ENCODE peak calls at places on chromosome 2, in six cellular contexts. I, B, F, J, X and M are unnamed samples.

GRCh38 chr2:16038586-16038985 is 98.2 kb downstream of the MYCN start:
- DNase-seq in I (no peak), B (no peak), F (no peak), J (no peak), X (no peak), M (no peak)

GRCh38 chr2:85254540-85255261 is 73.1 kb downstream of the TGOLN2 start:
- DNase-seq in I (no peak), B (no peak), F (no peak), J (no peak), X (no peak), M (no peak)

GRCh38 chr2:127047716-127048617 is 59.0 kb downstream of the BIN1 start:
- DNase-seq in I (no peak), B (no peak), F (no peak), J (no peak), X (no peak), M (no peak)

GRCh38 chr2:30225131-30225762 is 6.1 kb upstream of the LBH start:
- DNase-seq in I (peak; percentile 23), B (no peak), F (no peak), J (no peak), X (no peak), M (no peak)

GRCh38 chr2:147648471-147648870 is 196.4 kb upstream of the ACVR2A start:
- DNase-seq in I (no peak), B (no peak), F (no peak), J (no peak), X (no peak), M (no peak)

GRCh38 chr2:160582481-160583161 is 89.0 kb upstream of the RBMS1 start:
- DNase-seq in I (peak; percentile 74), B (peak; percentile 15), F (peak; percentile 34), J (no peak), X (no peak), M (peak; percentile 5)

GRCh38 chr2:221444106-221444505 is 128.0 kb downstream of the EPHA4 start:
- DNase-seq in I (peak; percentile 72), B (no peak), F (peak; percentile 14), J (no peak), X (no peak), M (no peak)

GRCh38 chr2:152453129-152453642 is 118.2 kb downstream of the FMNL2 start:
- DNase-seq in I (no peak), B (no peak), F (no peak), J (no peak), X (peak; percentile 63), M (peak; percentile 84)

GRCh38 chr2:23053580-23053979 is 331.4 kb upstream of the KLHL29 start:
- DNase-seq in I (no peak), B (no peak), F (no peak), J (no peak), X (no peak), M (no peak)

GRCh38 chr2:11778923-11779757 is 32.7 kb downstream of the LPIN1 start:
- DNase-seq in I (peak; percentile 36), B (peak; percentile 34), F (peak; percentile 73), J (peak; percentile 53), X (no peak), M (peak; percentile 82)

GRCh38 chr2:98460573-98461560 is 16.2 kb downstream of the INPP4A start:
- DNase-seq in I (no peak), B (no peak), F (no peak), J (no peak), X (no peak), M (no peak)

GRCh38 chr2:241094924-241095420 is 7.1 kb downstream of the MTERF4 start:
- DNase-seq in I (no peak), B (no peak), F (no peak), J (no peak), X (no peak), M (no peak)

GRCh38 chr2:148813603-148814065 is 61.4 kb upstream of the KIF5C start:
- DNase-seq in I (no peak), B (no peak), F (peak; percentile 16), J (no peak), X (peak; percentile 94), M (no peak)

GRCh38 chr2:106115250-106115649 is 78.9 kb downstream of the UXS1 start:
- DNase-seq in I (peak; percentile 77), B (no peak), F (peak; percentile 59), J (no peak), X (no peak), M (no peak)

GRCh38 chr2:188970201-188970600 is 4.0 kb upstream of the COL3A1 start:
- DNase-seq in I (no peak), B (no peak), F (no peak), J (no peak), X (no peak), M (no peak)

GRCh38 chr2:221961561-221961960 is 337.2 kb downstream of the PAX3 start:
- DNase-seq in I (no peak), B (no peak), F (no peak), J (no peak), X (no peak), M (no peak)

GRCh38 chr2:151996243-151997003 is 102.4 kb downstream of the CACNB4 start:
- DNase-seq in I (no peak), B (no peak), F (no peak), J (no peak), X (no peak), M (no peak)

GRCh38 chr2:125959047-125959446 is 696.9 kb upstream of the GYPC start:
- DNase-seq in I (no peak), B (no peak), F (no peak), J (no peak), X (peak; percentile 1), M (no peak)